ENCODE peak calls at places on chromosomes 3 and 15, in nine cellular contexts. One of them, this sample, is unnamed. For H3K4me1, the result is how much of the 10 kb centered on the place peaks cover.

GRCh38 chr3:142796823-142797222 is 73.0 kb downstream of the TRPC1 start:
- DNase-seq in heart right ventricle: no peak
- DNase-seq in Caco-2: no peak
- DNase-seq in GM23338: no peak
- DNase-seq in stomach: no peak
- DNase-seq in neural progenitor cell: no peak
- DNase-seq in endodermal cell: no peak
- DNase-seq in kidney: no peak
- DNase-seq in MM.1S: no peak
- DNase-seq in this sample: no peak

GRCh38 chr3:51371943-51372557 is 13.0 kb upstream of the MANF start:
- DNase-seq in Caco-2: peak
- DNase-seq in stomach: peak
- DNase-seq in neural progenitor cell: peak
- DNase-seq in heart right ventricle: no peak
- DNase-seq in endodermal cell: peak
- DNase-seq in MM.1S: peak
- DNase-seq in GM23338: peak
- DNase-seq in kidney: peak
- DNase-seq in this sample: peak

GRCh38 chr3:71428841-71429609 is 154.5 kb downstream of the FOXP1 start:
- DNase-seq in neural progenitor cell: no peak
- DNase-seq in GM23338: no peak
- DNase-seq in stomach: no peak
- DNase-seq in heart right ventricle: peak
- DNase-seq in endodermal cell: no peak
- DNase-seq in kidney: peak
- DNase-seq in MM.1S: no peak
- DNase-seq in Caco-2: no peak
- DNase-seq in this sample: no peak

GRCh38 chr15:86328658-86329057 is 249.0 kb downstream of the AGBL1 start:
- DNase-seq in heart right ventricle: no peak
- DNase-seq in MM.1S: no peak
- DNase-seq in endodermal cell: no peak
- DNase-seq in stomach: no peak
- DNase-seq in GM23338: no peak
- DNase-seq in Caco-2: no peak
- DNase-seq in kidney: no peak
- DNase-seq in neural progenitor cell: no peak
- DNase-seq in this sample: no peak

GRCh38 chr3:115239717-115240116 is 92.6 kb upstream of the ZBTB20 start:
- DNase-seq in heart right ventricle: peak
- DNase-seq in endodermal cell: no peak
- DNase-seq in kidney: peak
- DNase-seq in Caco-2: no peak
- DNase-seq in stomach: no peak
- DNase-seq in neural progenitor cell: no peak
- DNase-seq in MM.1S: no peak
- DNase-seq in GM23338: no peak
- DNase-seq in this sample: peak

GRCh38 chr3:54827766-54828165 is 100.1 kb downstream of the LRTM1 start:
- DNase-seq in heart right ventricle: no peak
- DNase-seq in GM23338: no peak
- DNase-seq in kidney: no peak
- DNase-seq in endodermal cell: no peak
- DNase-seq in MM.1S: no peak
- DNase-seq in stomach: no peak
- DNase-seq in Caco-2: no peak
- DNase-seq in neural progenitor cell: no peak
- DNase-seq in this sample: no peak

GRCh38 chr15:78301813-78302212 is 2.4 kb upstream of the SKIC8 start:
- DNase-seq in endodermal cell: no peak
- DNase-seq in MM.1S: no peak
- DNase-seq in neural progenitor cell: no peak
- DNase-seq in heart right ventricle: no peak
- DNase-seq in Caco-2: no peak
- DNase-seq in stomach: no peak
- DNase-seq in kidney: no peak
- DNase-seq in GM23338: no peak
- DNase-seq in this sample: no peak

GRCh38 chr3:79178471-79178870 is 589.3 kb downstream of the ROBO1 start:
- DNase-seq in heart right ventricle: no peak
- DNase-seq in stomach: no peak
- DNase-seq in endodermal cell: no peak
- DNase-seq in Caco-2: no peak
- DNase-seq in neural progenitor cell: peak
- DNase-seq in kidney: no peak
- DNase-seq in GM23338: no peak
- DNase-seq in MM.1S: no peak
- DNase-seq in this sample: no peak

GRCh38 chr3:51799879-51800757 is 21.1 kb upstream of the IQCF6 start:
- DNase-seq in neural progenitor cell: peak
- DNase-seq in kidney: no peak
- DNase-seq in endodermal cell: peak
- DNase-seq in GM23338: peak
- DNase-seq in Caco-2: peak
- DNase-seq in MM.1S: peak
- DNase-seq in stomach: no peak
- DNase-seq in heart right ventricle: peak
- DNase-seq in this sample: peak

GRCh38 chr3:22236490-22237271 is 485.7 kb upstream of the ZNF385D start:
- DNase-seq in neural progenitor cell: no peak
- DNase-seq in stomach: no peak
- DNase-seq in MM.1S: no peak
- DNase-seq in heart right ventricle: no peak
- DNase-seq in kidney: no peak
- DNase-seq in GM23338: no peak
- DNase-seq in Caco-2: no peak
- DNase-seq in endodermal cell: no peak
- DNase-seq in this sample: no peak

GRCh38 chr3:188417329-188417728 is 263.4 kb downstream of the LPP start:
- DNase-seq in neural progenitor cell: no peak
- DNase-seq in endodermal cell: no peak
- DNase-seq in MM.1S: peak
- DNase-seq in Caco-2: no peak
- DNase-seq in GM23338: no peak
- DNase-seq in heart right ventricle: no peak
- DNase-seq in kidney: no peak
- DNase-seq in stomach: no peak
- DNase-seq in this sample: no peak

GRCh38 chr3:50666801-50667200 is 7.9 kb upstream of the DOCK3 start:
- DNase-seq in endodermal cell: no peak
- DNase-seq in Caco-2: no peak
- DNase-seq in kidney: no peak
- DNase-seq in MM.1S: no peak
- DNase-seq in stomach: no peak
- DNase-seq in neural progenitor cell: no peak
- DNase-seq in GM23338: no peak
- DNase-seq in heart right ventricle: no peak
- DNase-seq in this sample: no peak

GRCh38 chr3:27666708-27667107 is 55.4 kb downstream of the EOMES start:
- DNase-seq in Caco-2: no peak
- DNase-seq in heart right ventricle: peak
- DNase-seq in GM23338: peak
- DNase-seq in endodermal cell: peak
- DNase-seq in stomach: no peak
- DNase-seq in MM.1S: no peak
- DNase-seq in neural progenitor cell: peak
- DNase-seq in kidney: peak
- DNase-seq in this sample: no peak

GRCh38 chr15:63946524-63947065 is 99.7 kb downstream of the DAPK2 start:
- DNase-seq in neural progenitor cell: no peak
- DNase-seq in kidney: no peak
- DNase-seq in MM.1S: no peak
- DNase-seq in stomach: no peak
- DNase-seq in Caco-2: no peak
- DNase-seq in heart right ventricle: no peak
- DNase-seq in GM23338: no peak
- DNase-seq in endodermal cell: peak
- DNase-seq in this sample: no peak

GRCh38 chr15:42118650-42119531 is 24.5 kb upstream of the PLA2G4D start:
- DNase-seq in GM23338: peak
- DNase-seq in MM.1S: peak
- DNase-seq in neural progenitor cell: peak
- DNase-seq in endodermal cell: no peak
- DNase-seq in heart right ventricle: no peak
- DNase-seq in kidney: no peak
- DNase-seq in stomach: peak
- DNase-seq in Caco-2: no peak
- DNase-seq in this sample: no peak

GRCh38 chr15:92059036-92059970 is 205.8 kb downstream of the SLCO3A1 start:
- DNase-seq in stomach: no peak
- DNase-seq in heart right ventricle: peak
- DNase-seq in endodermal cell: no peak
- DNase-seq in neural progenitor cell: no peak
- DNase-seq in GM23338: no peak
- DNase-seq in Caco-2: no peak
- DNase-seq in kidney: no peak
- DNase-seq in MM.1S: no peak
- DNase-seq in this sample: no peak

GRCh38 chr3:183924956-183925355 is 40.3 kb upstream of the PARL start:
- DNase-seq in stomach: peak
- DNase-seq in neural progenitor cell: no peak
- DNase-seq in heart right ventricle: no peak
- DNase-seq in endodermal cell: no peak
- DNase-seq in kidney: no peak
- DNase-seq in GM23338: no peak
- DNase-seq in Caco-2: no peak
- DNase-seq in MM.1S: no peak
- DNase-seq in this sample: peak

DNA sequence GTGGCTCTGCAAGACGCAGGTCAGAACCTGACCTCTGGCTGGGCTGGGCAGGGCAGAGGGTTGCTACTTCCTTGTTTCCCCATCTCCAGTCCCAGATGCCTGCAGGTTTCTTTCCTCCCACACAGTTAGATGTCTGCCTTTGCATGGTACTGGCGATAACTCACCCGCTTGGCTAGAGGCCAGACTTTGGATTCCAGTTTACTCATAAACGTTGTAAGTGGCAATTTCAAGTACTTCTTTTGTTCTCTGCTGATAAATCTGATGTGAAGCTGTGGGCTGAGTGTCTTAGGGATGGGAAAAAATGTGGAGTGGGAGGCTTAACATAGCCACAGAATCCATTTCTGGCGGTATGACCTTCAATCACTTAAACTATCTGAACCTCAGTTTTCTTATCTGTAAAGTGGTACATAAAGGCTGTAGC is 194.2 kb downstream of the EBLN2 start:
- DNase-seq in stomach: peak
- DNase-seq in MM.1S: no peak
- DNase-seq in GM23338: no peak
- DNase-seq in Caco-2: no peak
- DNase-seq in neural progenitor cell: no peak
- DNase-seq in heart right ventricle: peak
- DNase-seq in kidney: no peak
- DNase-seq in endodermal cell: peak
- DNase-seq in this sample: peak
- H3K4me1 ChIP-seq in stomach: under half
- H3K4me1 ChIP-seq in MM.1S: under half
- H3K4me1 ChIP-seq in GM23338: under half
- H3K4me1 ChIP-seq in Caco-2: under half
- H3K4me1 ChIP-seq in neural progenitor cell: under half
- H3K4me1 ChIP-seq in heart right ventricle: under half
- H3K4me1 ChIP-seq in kidney: under half
- H3K4me1 ChIP-seq in endodermal cell: under half
- H3K4me1 ChIP-seq in this sample: under half

DNA sequence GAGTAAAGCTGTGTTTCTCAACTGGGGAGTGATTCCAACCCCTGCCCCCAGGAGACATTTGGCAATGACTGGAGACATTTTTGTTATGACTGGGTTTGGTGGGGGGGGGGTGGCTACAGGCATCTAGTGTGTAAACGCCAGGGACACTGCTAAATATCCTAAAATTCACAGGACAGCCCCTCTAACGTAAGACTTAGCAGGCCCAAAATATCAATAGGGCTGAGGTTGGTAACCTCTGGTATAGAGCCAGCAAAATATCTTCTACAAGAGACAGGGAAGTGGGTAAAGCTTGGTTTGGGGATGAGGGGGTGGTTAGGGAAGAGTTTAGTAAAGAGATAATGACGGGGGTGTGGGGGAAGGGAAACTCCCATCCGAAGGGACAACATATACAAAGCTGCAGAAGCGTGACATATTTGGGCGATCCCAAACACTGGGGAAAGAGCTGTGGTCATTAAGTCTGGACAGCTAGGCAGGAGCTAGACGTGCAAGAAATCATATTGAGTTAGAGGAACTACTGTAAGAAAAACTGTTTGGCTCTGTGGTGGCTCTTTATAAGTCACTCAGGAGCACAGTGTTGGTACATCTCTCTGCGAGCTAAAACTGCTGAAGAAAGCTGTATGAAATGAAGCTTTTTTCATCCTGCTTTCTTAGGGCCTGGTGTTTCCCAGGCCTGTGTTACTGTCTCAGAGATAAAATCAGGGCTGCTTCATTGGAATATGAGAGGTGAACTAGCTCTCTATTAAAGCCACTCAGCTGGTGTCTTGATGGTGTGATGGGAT is 657 bp upstream of the TRIM69 start:
- DNase-seq in MM.1S: no peak
- DNase-seq in stomach: no peak
- DNase-seq in Caco-2: no peak
- DNase-seq in neural progenitor cell: no peak
- DNase-seq in GM23338: peak
- DNase-seq in heart right ventricle: peak
- DNase-seq in kidney: no peak
- DNase-seq in endodermal cell: no peak
- DNase-seq in this sample: no peak
- H3K4me1 ChIP-seq in MM.1S: under half
- H3K4me1 ChIP-seq in stomach: under half
- H3K4me1 ChIP-seq in Caco-2: under half
- H3K4me1 ChIP-seq in neural progenitor cell: under half
- H3K4me1 ChIP-seq in GM23338: under half
- H3K4me1 ChIP-seq in heart right ventricle: under half
- H3K4me1 ChIP-seq in kidney: under half
- H3K4me1 ChIP-seq in endodermal cell: under half
- H3K4me1 ChIP-seq in this sample: under half

GRCh38 chr3:191356586-191357439 is 26.5 kb upstream of the UTS2B start:
- DNase-seq in MM.1S: no peak
- DNase-seq in neural progenitor cell: no peak
- DNase-seq in kidney: peak
- DNase-seq in heart right ventricle: peak
- DNase-seq in endodermal cell: peak
- DNase-seq in GM23338: peak
- DNase-seq in Caco-2: no peak
- DNase-seq in stomach: peak
- DNase-seq in this sample: peak
- H3K4me1 ChIP-seq in MM.1S: under half
- H3K4me1 ChIP-seq in neural progenitor cell: under half
- H3K4me1 ChIP-seq in kidney: under half
- H3K4me1 ChIP-seq in heart right ventricle: half or more
- H3K4me1 ChIP-seq in endodermal cell: under half
- H3K4me1 ChIP-seq in GM23338: under half
- H3K4me1 ChIP-seq in Caco-2: under half
- H3K4me1 ChIP-seq in stomach: under half
- H3K4me1 ChIP-seq in this sample: half or more

DNA sequence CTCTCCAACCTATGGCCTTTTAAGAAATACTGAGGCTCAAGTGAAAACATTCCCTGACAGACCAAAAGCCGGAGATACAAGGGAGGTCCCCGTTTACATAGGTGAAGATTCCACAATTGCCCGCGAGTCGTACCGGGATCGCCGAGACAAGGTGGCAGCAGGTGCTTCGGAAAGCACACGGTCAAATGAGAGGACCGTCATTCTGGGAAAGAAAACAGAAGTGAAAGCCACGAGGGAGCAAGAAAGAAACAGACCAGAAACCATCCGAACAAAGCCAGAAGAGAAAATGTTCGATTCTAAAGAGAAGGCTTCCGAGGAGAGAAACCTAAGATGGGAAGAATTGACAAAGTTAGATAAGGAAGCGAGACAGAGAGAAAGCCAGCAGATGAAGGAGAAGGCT is 24.8 kb downstream of the SYNM start:
- DNase-seq in heart right ventricle: no peak
- DNase-seq in stomach: no peak
- DNase-seq in kidney: no peak
- DNase-seq in Caco-2: no peak
- DNase-seq in GM23338: no peak
- DNase-seq in endodermal cell: no peak
- DNase-seq in neural progenitor cell: no peak
- DNase-seq in MM.1S: no peak
- DNase-seq in this sample: no peak
- H3K4me1 ChIP-seq in heart right ventricle: under half
- H3K4me1 ChIP-seq in stomach: under half
- H3K4me1 ChIP-seq in kidney: under half
- H3K4me1 ChIP-seq in Caco-2: under half
- H3K4me1 ChIP-seq in GM23338: under half
- H3K4me1 ChIP-seq in endodermal cell: under half
- H3K4me1 ChIP-seq in neural progenitor cell: under half
- H3K4me1 ChIP-seq in MM.1S: under half
- H3K4me1 ChIP-seq in this sample: under half

This sample was measured in PC-9.